ENCODE peak calls at places on chromosomes 3 and 15, in eight cellular contexts. One of them, this sample, is unnamed. For H3K27me3, the result is how much of the 10 kb centered on the place peaks cover.

GRCh38 chr3:182470187-182470586 is 323.1 kb upstream of the ATP11B start:
- DNase-seq in stomach: no peak
- DNase-seq in transverse colon: no peak
- DNase-seq in testis: no peak
- DNase-seq in tibial nerve: no peak
- DNase-seq in right lobe of liver: no peak
- DNase-seq in prostate gland: no peak
- DNase-seq in heart left ventricle: no peak
- DNase-seq in this sample: no peak

GRCh38 chr3:194306771-194307640 is 44.1 kb downstream of the CPN2 start:
- DNase-seq in stomach: no peak
- DNase-seq in transverse colon: peak
- DNase-seq in testis: no peak
- DNase-seq in tibial nerve: no peak
- DNase-seq in right lobe of liver: no peak
- DNase-seq in prostate gland: no peak
- DNase-seq in heart left ventricle: no peak
- DNase-seq in this sample: no peak

GRCh38 chr3:106206613-106207012 is 337.8 kb upstream of the CBLB start:
- DNase-seq in stomach: no peak
- DNase-seq in transverse colon: no peak
- DNase-seq in testis: no peak
- DNase-seq in tibial nerve: no peak
- DNase-seq in right lobe of liver: no peak
- DNase-seq in prostate gland: no peak
- DNase-seq in heart left ventricle: no peak
- DNase-seq in this sample: no peak

GRCh38 chr15:80036067-80036466 is 23.4 kb upstream of the ZFAND6 start:
- DNase-seq in stomach: no peak
- DNase-seq in transverse colon: no peak
- DNase-seq in testis: no peak
- DNase-seq in tibial nerve: no peak
- DNase-seq in right lobe of liver: no peak
- DNase-seq in prostate gland: no peak
- DNase-seq in heart left ventricle: no peak
- DNase-seq in this sample: no peak

GRCh38 chr15:77251662-77252061 is 168.2 kb downstream of the PEAK1 start:
- DNase-seq in stomach: no peak
- DNase-seq in transverse colon: no peak
- DNase-seq in testis: no peak
- DNase-seq in tibial nerve: no peak
- DNase-seq in right lobe of liver: no peak
- DNase-seq in prostate gland: no peak
- DNase-seq in heart left ventricle: no peak
- DNase-seq in this sample: no peak

GRCh38 chr3:182440101-182440500 is 353.2 kb upstream of the ATP11B start:
- DNase-seq in stomach: no peak
- DNase-seq in transverse colon: no peak
- DNase-seq in testis: no peak
- DNase-seq in tibial nerve: no peak
- DNase-seq in right lobe of liver: no peak
- DNase-seq in prostate gland: no peak
- DNase-seq in heart left ventricle: no peak
- DNase-seq in this sample: no peak

GRCh38 chr15:90401499-90401898 is 13.5 kb downstream of the IQGAP1 start:
- DNase-seq in stomach: no peak
- DNase-seq in transverse colon: no peak
- DNase-seq in testis: no peak
- DNase-seq in tibial nerve: no peak
- DNase-seq in right lobe of liver: no peak
- DNase-seq in prostate gland: no peak
- DNase-seq in heart left ventricle: no peak
- DNase-seq in this sample: no peak

GRCh38 chr3:126509565-126510322 is 7.8 kb downstream of the UROC1 start:
- DNase-seq in stomach: no peak
- DNase-seq in transverse colon: no peak
- DNase-seq in testis: no peak
- DNase-seq in tibial nerve: no peak
- DNase-seq in right lobe of liver: peak
- DNase-seq in prostate gland: no peak
- DNase-seq in heart left ventricle: peak
- DNase-seq in this sample: no peak

GRCh38 chr3:30012941-30013543 is 593.4 kb upstream of the TGFBR2 start:
- DNase-seq in stomach: peak
- DNase-seq in transverse colon: peak
- DNase-seq in testis: peak
- DNase-seq in tibial nerve: peak
- DNase-seq in right lobe of liver: peak
- DNase-seq in prostate gland: peak
- DNase-seq in heart left ventricle: peak
- DNase-seq in this sample: peak

DNA sequence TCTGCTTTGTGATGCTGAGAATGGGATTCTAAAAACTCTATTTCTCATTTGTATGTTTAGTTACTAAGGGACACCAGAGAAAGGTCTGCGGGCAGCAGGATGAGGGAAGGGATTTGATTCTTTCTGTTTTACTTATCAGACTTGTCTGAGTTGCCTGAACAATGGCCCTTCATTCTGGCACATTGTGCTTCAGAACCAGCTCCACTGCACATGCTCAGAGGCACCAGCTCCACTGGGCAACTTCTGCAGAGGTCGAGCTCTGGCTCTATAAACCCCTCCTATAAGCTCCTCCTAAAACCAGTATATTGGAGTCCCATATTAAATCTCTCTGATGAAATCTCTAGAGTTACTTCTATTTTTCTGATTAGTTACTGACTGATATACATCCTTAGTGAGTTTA is 453.2 kb upstream of the CDIN1 start:
- DNase-seq in stomach: no peak
- DNase-seq in transverse colon: no peak
- DNase-seq in testis: no peak
- DNase-seq in tibial nerve: no peak
- DNase-seq in right lobe of liver: no peak
- DNase-seq in prostate gland: no peak
- DNase-seq in heart left ventricle: no peak
- DNase-seq in this sample: no peak
- H3K27me3 ChIP-seq in stomach: under half
- H3K27me3 ChIP-seq in transverse colon: under half
- H3K27me3 ChIP-seq in testis: under half
- H3K27me3 ChIP-seq in tibial nerve: under half
- H3K27me3 ChIP-seq in right lobe of liver: under half
- H3K27me3 ChIP-seq in prostate gland: under half
- H3K27me3 ChIP-seq in heart left ventricle: under half
- H3K27me3 ChIP-seq in this sample: under half

GRCh38 chr3:13344663-13345062 is 75.5 kb downstream of the NUP210 start:
- DNase-seq in stomach: no peak
- DNase-seq in transverse colon: no peak
- DNase-seq in testis: no peak
- DNase-seq in tibial nerve: no peak
- DNase-seq in right lobe of liver: no peak
- DNase-seq in prostate gland: no peak
- DNase-seq in heart left ventricle: no peak
- DNase-seq in this sample: no peak
- TF ChIP-seq POLR2A in stomach: no peak
- TF ChIP-seq POLR2A in transverse colon: no peak
- TF ChIP-seq POLR2A in testis: no peak
- TF ChIP-seq POLR2A in tibial nerve: no peak
- TF ChIP-seq POLR2A in right lobe of liver: no peak
- TF ChIP-seq POLR2A in prostate gland: no peak
- TF ChIP-seq POLR2A in heart left ventricle: no peak
- TF ChIP-seq POLR2A in this sample: no peak

DNA sequence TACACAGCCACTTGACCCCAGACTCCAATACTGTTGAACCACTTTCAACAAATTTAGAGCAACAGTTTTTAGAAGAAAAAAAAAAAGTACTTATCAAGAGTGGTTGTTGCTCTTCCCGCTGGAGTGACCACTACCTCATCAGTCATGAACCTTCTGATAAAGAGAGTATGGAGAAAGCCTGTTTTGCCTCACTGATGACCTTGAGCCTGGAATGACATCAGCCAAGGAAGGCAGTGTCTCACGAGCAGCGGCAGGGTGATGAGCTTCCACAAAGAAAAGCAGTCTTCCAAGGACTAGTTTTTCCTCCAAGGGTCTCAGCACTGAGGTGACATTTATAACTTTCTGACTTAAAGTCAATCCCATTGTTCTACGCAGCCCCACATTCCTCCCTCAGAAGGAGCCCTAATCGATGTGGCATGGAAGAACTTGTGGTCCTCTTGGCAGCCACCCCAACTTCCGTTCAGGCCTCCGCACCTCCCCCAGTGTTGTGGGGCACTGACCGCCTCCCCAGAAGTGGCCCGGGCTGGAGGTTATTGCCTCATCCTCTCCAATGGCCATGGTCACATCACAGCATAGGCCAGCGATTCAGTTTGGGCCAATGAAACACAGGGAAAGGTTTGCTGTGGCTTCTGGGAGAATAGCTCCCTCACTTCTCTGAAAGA is 1.8 kb upstream of the CYP11A1 start:
- DNase-seq in stomach: no peak
- DNase-seq in transverse colon: no peak
- DNase-seq in testis: peak
- DNase-seq in tibial nerve: no peak
- DNase-seq in right lobe of liver: no peak
- DNase-seq in prostate gland: no peak
- DNase-seq in heart left ventricle: no peak
- DNase-seq in this sample: no peak
- H3K27me3 ChIP-seq in stomach: under half
- H3K27me3 ChIP-seq in transverse colon: half or more
- H3K27me3 ChIP-seq in testis: under half
- H3K27me3 ChIP-seq in tibial nerve: under half
- H3K27me3 ChIP-seq in right lobe of liver: under half
- H3K27me3 ChIP-seq in prostate gland: under half
- H3K27me3 ChIP-seq in heart left ventricle: under half
- H3K27me3 ChIP-seq in this sample: under half

DNA sequence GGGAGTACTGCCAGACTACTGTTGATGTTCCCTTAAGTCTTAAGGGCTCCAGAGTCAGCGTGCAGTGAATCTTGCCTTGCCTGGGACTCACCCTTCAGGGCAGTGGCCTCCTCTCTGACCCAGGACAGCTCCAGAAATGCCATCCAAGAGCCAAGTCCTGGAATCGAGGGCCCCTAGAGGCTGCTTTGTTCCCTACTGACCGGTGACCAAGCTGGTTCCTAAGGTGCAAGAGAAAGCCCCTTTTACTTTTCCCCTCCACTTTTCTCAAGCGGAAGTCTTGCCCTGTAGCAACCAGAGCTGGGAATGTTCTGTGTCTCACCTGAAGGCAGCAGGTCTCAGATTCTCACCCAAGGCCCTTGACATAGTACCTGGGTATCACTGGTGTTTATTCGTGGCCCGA is 238.0 kb downstream of the DOCK3 start:
- DNase-seq in stomach: no peak
- DNase-seq in transverse colon: no peak
- DNase-seq in testis: no peak
- DNase-seq in tibial nerve: no peak
- DNase-seq in right lobe of liver: no peak
- DNase-seq in prostate gland: no peak
- DNase-seq in heart left ventricle: no peak
- DNase-seq in this sample: no peak
- TF ChIP-seq POLR2A in stomach: no peak
- TF ChIP-seq POLR2A in transverse colon: no peak
- TF ChIP-seq POLR2A in testis: no peak
- TF ChIP-seq POLR2A in tibial nerve: no peak
- TF ChIP-seq POLR2A in right lobe of liver: no peak
- TF ChIP-seq POLR2A in prostate gland: no peak
- TF ChIP-seq POLR2A in heart left ventricle: no peak
- TF ChIP-seq POLR2A in this sample: no peak

GRCh38 chr3:197295871-197296270 is 2.5 kb downstream of the DLG1 start:
- DNase-seq in stomach: no peak
- DNase-seq in transverse colon: no peak
- DNase-seq in testis: no peak
- DNase-seq in tibial nerve: no peak
- DNase-seq in right lobe of liver: no peak
- DNase-seq in prostate gland: no peak
- DNase-seq in heart left ventricle: no peak
- DNase-seq in this sample: no peak
- H3K27me3 ChIP-seq in stomach: under half
- H3K27me3 ChIP-seq in transverse colon: under half
- H3K27me3 ChIP-seq in testis: under half
- H3K27me3 ChIP-seq in tibial nerve: under half
- H3K27me3 ChIP-seq in right lobe of liver: under half
- H3K27me3 ChIP-seq in prostate gland: under half
- H3K27me3 ChIP-seq in heart left ventricle: under half
- H3K27me3 ChIP-seq in this sample: under half

DNA sequence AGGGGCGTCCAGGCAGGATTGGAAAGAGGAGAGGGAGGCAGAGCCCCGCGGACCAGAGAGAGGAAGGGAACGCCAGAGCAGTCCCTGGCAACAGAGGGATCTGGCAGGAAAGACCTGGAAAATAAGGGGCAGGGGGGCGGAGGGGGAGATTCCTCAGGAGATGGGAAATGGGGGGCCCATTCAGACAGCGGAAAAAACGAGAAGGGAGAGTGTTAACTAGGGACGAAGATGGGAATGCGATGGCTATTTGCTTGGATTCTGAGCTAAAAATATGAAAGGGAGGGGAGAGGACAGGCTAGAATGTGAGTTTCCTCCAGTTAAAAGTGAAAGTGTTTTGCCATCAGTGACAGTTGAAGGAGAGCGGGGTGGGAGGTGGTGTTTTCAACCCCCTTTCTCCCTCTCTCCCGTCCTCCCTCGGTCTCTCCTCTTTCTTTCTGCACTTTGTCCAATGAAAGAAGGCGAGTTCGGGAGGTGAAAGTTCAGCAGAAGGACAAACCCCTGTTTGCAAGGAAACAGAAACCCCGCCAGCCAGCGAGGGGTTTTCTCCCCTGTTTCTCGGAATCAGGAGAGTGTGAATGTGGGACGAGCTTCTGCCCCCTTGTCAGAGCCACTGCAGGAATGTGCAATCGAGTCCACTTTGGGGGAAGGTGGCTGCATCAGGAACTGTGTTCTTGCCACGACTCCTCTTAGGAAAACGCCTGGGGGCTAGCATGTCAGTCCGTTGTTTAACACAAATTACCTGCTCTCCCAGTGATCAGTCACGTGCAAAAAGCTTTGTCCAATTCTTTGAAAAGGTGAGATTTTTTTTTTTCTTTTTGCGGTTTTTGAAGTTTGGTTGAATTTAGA is 911 bp upstream of the FOXP1 start:
- DNase-seq in stomach: peak
- DNase-seq in transverse colon: peak
- DNase-seq in testis: peak
- DNase-seq in tibial nerve: peak
- DNase-seq in right lobe of liver: peak
- DNase-seq in prostate gland: peak
- DNase-seq in heart left ventricle: peak
- DNase-seq in this sample: peak
- TF ChIP-seq POLR2A in stomach: no peak
- TF ChIP-seq POLR2A in transverse colon: peak
- TF ChIP-seq POLR2A in testis: no peak
- TF ChIP-seq POLR2A in tibial nerve: peak
- TF ChIP-seq POLR2A in right lobe of liver: no peak
- TF ChIP-seq POLR2A in prostate gland: peak
- TF ChIP-seq POLR2A in heart left ventricle: no peak
- TF ChIP-seq POLR2A in this sample: no peak

GRCh38 chr3:152257246-152258074 is 11.3 kb upstream of the MBNL1 start:
- DNase-seq in stomach: no peak
- DNase-seq in transverse colon: no peak
- DNase-seq in testis: no peak
- DNase-seq in tibial nerve: no peak
- DNase-seq in right lobe of liver: no peak
- DNase-seq in prostate gland: no peak
- DNase-seq in heart left ventricle: no peak
- DNase-seq in this sample: no peak
- H3K27me3 ChIP-seq in stomach: under half
- H3K27me3 ChIP-seq in transverse colon: under half
- H3K27me3 ChIP-seq in testis: under half
- H3K27me3 ChIP-seq in tibial nerve: under half
- H3K27me3 ChIP-seq in right lobe of liver: under half
- H3K27me3 ChIP-seq in prostate gland: under half
- H3K27me3 ChIP-seq in heart left ventricle: under half
- H3K27me3 ChIP-seq in this sample: under half